ENCODE peak calls at places on chromosomes 1 and 21, in nine cellular contexts. A is tibial artery; Q is heart right ventricle; V is CD8-positive, alpha-beta memory T cell; C is lower lobe of right lung; D is PC-9; T is body of pancreas; E is SJSA1; Z is ovary. L is an unnamed sample. For H3K4me1 and H3K27me3, the result is how much of the 10 kb centered on the place peaks cover.

GRCh38 chr1:23282967-23283366 is 61.1 kb downstream of the HNRNPR start:
- DNase-seq in D (no peak), Q (no peak), A (no peak), T (no peak), Z (no peak), E (peak), V (no peak), C (no peak), L (no peak)

GRCh38 chr1:6358757-6359567 is 34.6 kb downstream of the ACOT7 start:
- DNase-seq in V (peak), Q (peak), C (peak), A (no peak), Z (peak), T (peak), D (peak), E (peak), L (no peak)

GRCh38 chr1:29540801-29541357 is 304.6 kb downstream of the PTPRU start:
- DNase-seq in V (no peak), A (peak), Q (no peak), T (no peak), E (no peak), D (no peak), C (no peak), Z (no peak), L (no peak)

GRCh38 chr1:31811605-31812004 is 4.2 kb downstream of the SPOCD1 start:
- DNase-seq in Z (no peak), E (no peak), C (no peak), T (no peak), A (no peak), D (no peak), Q (no peak), V (no peak), L (no peak)

GRCh38 chr21:44701023-44701400 is 4.0 kb downstream of the KRTAP10-12 start:
- DNase-seq in Q (no peak), C (no peak), T (no peak), D (no peak), E (no peak), Z (no peak), A (no peak), V (no peak), L (peak)

GRCh38 chr1:110390692-110391232 is at the start of gene SLC16A4:
- DNase-seq in C (no peak), V (no peak), Q (peak), E (peak), Z (no peak), T (no peak), A (no peak), D (peak), L (no peak)

GRCh38 chr1:207018707-207019106 is 13.8 kb downstream of the C1orf116 start:
- DNase-seq in T (no peak), Z (no peak), V (no peak), C (no peak), E (no peak), A (no peak), Q (no peak), D (no peak), L (peak)

GRCh38 chr1:24929876-24930702 is at the start of gene RUNX3:
- DNase-seq in T (no peak), C (peak), D (no peak), E (peak), Z (no peak), V (peak), A (peak), Q (no peak), L (no peak)

GRCh38 chr1:9260086-9260766 is 25.7 kb downstream of the H6PD start:
- DNase-seq in A (no peak), Z (no peak), C (no peak), E (no peak), D (no peak), Q (no peak), V (no peak), T (no peak), L (no peak)

GRCh38 chr1:180951881-180952656 is 39.4 kb downstream of the KIAA1614 start:
- DNase-seq in Q (no peak), D (no peak), Z (no peak), C (no peak), A (no peak), V (no peak), T (no peak), E (no peak), L (no peak)

GRCh38 chr1:94096797-94097549 is 24.0 kb downstream of the ABCA4 start:
- DNase-seq in Z (no peak), A (no peak), T (no peak), V (no peak), Q (no peak), C (no peak), D (no peak), E (no peak), L (no peak)

GRCh38 chr1:44805311-44806024 is 1.7 kb downstream of the DYNLT4 start:
- DNase-seq in T (no peak), Z (peak), A (peak), D (no peak), V (no peak), E (no peak), Q (no peak), C (peak), L (no peak)

GRCh38 chr1:248841702-248842395 is 3.8 kb downstream of the ZNF672 start:
- DNase-seq in E (peak), Z (no peak), T (no peak), V (no peak), Q (peak), A (peak), C (peak), D (no peak), L (no peak)

GRCh38 chr1:17611991-17612390 is 72.5 kb downstream of the ARHGEF10L start:
- DNase-seq in C (no peak), T (no peak), Z (no peak), A (no peak), E (no peak), V (no peak), D (no peak), Q (no peak), L (no peak)

GRCh38 chr1:50995651-50996050 is 25.6 kb downstream of the CDKN2C start:
- DNase-seq in Z (no peak), T (no peak), C (no peak), Q (no peak), A (no peak), V (no peak), D (no peak), E (no peak), L (no peak)

GRCh38 chr1:87141556-87141955 is 187.1 kb upstream of the LMO4 start:
- DNase-seq in C (no peak), A (no peak), Q (no peak), D (no peak), Z (no peak), T (no peak), V (no peak), E (no peak), L (no peak)

GRCh38 chr1:8077120-8077573 is 51.0 kb upstream of the ERRFI1 start:
- DNase-seq in Q (peak), V (no peak), A (peak), E (peak), C (peak), Z (peak), D (peak), T (peak), L (no peak)

GRCh38 chr1:21897844-21898243 is 39.3 kb downstream of the HSPG2 start:
- DNase-seq in Z (no peak), A (no peak), E (no peak), Q (no peak), C (no peak), D (no peak), T (no peak), V (no peak), L (no peak)
- H3K4me1 ChIP-seq in Z (under half), A (half or more), E (under half), Q (half or more), C (half or more), D (under half), T (under half), V (under half), L (half or more)

GRCh38 chr1:153308540-153308939 is 4.2 kb downstream of the PGLYRP3 start:
- DNase-seq in Q (no peak), Z (no peak), V (no peak), T (no peak), C (no peak), E (no peak), A (peak), D (no peak), L (peak)

GRCh38 chr1:153305682-153306081 is 7.1 kb downstream of the PGLYRP3 start:
- DNase-seq in C (no peak), D (no peak), V (no peak), Z (no peak), T (no peak), Q (no peak), E (no peak), A (peak), L (peak)

GRCh38 chr1:153307221-153307600 is 5.5 kb downstream of the PGLYRP3 start:
- DNase-seq in A (peak), D (no peak), E (no peak), Q (no peak), C (no peak), V (no peak), Z (no peak), T (no peak), L (no peak)

GRCh38 chr1:153309441-153309840 is 3.3 kb downstream of the PGLYRP3 start:
- DNase-seq in Q (no peak), V (no peak), T (no peak), Z (no peak), E (no peak), C (no peak), D (no peak), A (peak), L (peak)

DNA sequence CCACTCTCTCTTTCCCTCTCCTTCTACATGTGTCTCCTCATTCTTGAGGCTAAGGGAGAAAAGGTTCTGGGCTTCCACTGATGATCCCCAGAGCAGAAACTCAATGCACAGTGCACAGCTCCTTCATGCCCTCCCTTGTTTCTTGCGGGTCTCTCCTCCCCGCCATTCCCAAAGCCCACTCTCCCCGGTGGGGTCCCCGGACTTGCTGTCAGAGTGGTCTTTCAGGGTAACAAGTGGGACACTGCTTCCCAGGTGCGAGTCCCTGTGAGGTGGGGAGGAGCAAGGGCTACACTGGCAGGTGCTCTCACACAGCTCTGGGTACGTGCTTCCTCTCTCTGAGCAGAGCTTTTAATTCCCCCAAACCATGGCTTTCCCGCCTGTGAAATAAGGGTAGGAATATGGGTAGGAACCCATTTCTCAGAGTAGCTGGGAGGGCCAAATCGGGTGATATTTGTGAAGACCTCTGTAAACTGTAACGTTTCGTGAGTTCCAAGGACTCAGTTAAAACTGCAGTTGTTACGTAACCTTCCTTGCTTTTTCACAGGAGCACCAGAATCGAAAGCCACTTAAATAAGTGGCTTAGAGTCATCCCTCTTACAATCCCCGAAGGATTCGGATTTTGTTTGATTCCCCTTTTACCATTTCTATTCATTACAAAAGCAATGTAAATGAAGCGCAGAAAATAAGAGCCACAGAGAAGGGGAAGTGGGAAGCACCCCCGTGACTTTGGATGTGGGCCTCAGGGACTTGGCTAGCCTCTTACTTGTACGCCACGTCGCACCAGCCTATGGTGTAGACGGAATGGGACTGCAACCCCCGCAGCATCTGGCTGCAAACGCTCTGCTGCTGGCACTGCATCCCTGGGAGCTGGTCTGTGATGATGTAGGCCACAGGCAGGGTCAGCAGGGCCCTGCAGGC is 6.2 kb downstream of the PGLYRP3 start:
- DNase-seq in Z (no peak), A (peak), D (no peak), T (no peak), Q (no peak), E (no peak), V (no peak), C (no peak), L (peak)
- H3K27me3 ChIP-seq in Z (under half), A (under half), D (under half), T (under half), Q (under half), E (under half), V (under half), C (under half), L (under half)

DNA sequence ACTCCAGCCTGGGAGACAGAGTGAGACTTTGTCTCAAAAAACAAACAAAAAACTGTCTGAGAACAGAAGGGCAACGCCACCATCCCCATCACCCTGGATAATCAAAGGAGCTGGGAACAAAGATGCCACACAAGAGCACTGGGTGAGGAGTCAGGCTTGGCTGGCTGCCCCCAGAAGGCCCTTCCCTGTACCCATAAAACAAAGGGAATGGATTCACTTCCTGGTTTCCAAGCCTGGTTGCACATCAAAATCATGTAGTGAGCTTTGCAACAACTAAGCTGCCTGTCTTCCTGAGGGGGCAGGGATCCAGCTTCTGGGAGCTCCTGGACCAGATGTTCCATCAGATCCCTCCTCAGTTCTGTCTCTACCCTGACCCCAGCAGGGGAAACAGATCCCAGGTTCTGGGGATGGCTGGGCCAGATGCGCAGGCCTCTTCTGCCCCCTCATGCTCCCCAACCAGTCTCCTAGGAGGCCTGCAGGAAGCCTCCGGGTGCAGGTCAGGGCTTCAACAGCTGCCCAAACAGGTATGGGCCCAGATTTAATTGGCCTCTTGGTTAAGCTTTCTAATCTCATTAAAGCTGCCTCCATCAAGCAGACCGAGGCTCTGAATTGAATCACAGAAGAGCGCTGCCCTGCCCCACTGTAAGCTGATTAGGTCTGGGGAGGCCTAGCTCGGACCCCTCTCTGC is 97.8 kb downstream of the MRPL37 start:
- DNase-seq in E (peak), Q (no peak), Z (no peak), C (no peak), T (no peak), D (no peak), A (no peak), V (no peak), L (no peak)
- H3K4me1 ChIP-seq in E (under half), Q (under half), Z (half or more), C (under half), T (under half), D (under half), A (half or more), V (half or more), L (half or more)

GRCh38 chr1:11484321-11484655 is 5.3 kb downstream of the DISP3 start:
- DNase-seq in A (peak), C (no peak), T (no peak), Q (peak), V (no peak), D (no peak), Z (no peak), E (no peak), L (no peak)
- H3K27me3 ChIP-seq in A (under half), C (half or more), T (under half), Q (half or more), V (under half), D (half or more), Z (under half), E (half or more), L (under half)

DNA sequence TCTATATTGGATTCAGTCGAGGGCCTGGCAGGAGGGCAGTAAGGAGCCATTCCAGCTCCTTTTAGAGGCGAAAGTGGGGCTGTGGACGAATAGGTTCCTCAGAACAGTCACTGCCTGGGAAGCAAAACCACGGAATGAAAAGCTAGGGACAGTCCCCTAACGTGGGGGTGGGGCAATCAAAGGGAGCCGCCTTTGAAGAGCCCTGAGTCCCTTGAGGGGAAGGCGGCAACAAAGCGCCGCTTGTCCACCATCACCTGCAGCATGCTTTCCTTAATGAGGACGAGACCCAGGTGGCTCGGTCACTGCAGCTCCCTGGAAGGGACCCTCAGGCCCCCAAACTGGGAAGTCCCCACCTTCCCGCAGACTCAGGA is 184.7 kb downstream of the ETS2 start:
- DNase-seq in C (no peak), Q (no peak), E (no peak), A (no peak), D (no peak), T (no peak), Z (no peak), V (no peak), L (no peak)
- H3K4me1 ChIP-seq in C (half or more), Q (under half), E (half or more), A (half or more), D (under half), T (under half), Z (under half), V (under half), L (half or more)

GRCh38 chr1:10917513-10918454 is 94.7 kb upstream of the TARDBP start:
- DNase-seq in T (no peak), A (no peak), C (no peak), Q (no peak), E (no peak), D (no peak), Z (no peak), V (no peak), L (no peak)

GRCh38 chr1:10916991-10917390 is 95.5 kb upstream of the TARDBP start:
- DNase-seq in Q (no peak), E (no peak), D (no peak), T (no peak), Z (no peak), V (no peak), A (no peak), C (no peak), L (no peak)

GRCh38 chr1:10915594-10915993 is 96.9 kb upstream of the TARDBP start:
- DNase-seq in T (no peak), Q (no peak), A (no peak), V (no peak), D (no peak), C (peak), E (no peak), Z (no peak), L (no peak)

GRCh38 chr1:10918531-10918930 is 93.9 kb upstream of the TARDBP start:
- DNase-seq in A (no peak), Z (no peak), D (no peak), E (no peak), Q (no peak), C (no peak), T (no peak), V (no peak), L (no peak)

DNA sequence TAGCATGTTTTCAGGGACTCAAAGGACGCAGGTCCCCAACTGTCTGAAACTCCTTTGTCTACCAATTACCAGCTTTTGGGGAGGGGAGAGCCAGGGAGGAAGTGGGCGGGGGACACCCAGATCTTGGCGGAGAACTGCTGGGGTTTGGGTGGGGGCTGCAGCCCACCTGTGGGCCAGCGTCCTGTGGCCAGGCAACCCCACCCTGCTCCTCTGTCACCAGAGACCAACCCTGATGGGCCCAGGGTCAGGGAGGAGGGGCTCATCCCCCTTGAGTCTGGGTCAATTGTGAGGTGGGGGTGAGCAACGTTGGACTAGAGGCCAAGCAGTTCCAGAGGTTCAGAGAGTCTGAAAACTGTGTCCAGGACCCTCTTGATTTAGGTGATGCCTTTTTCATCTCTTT is 96.1 kb upstream of the TARDBP start:
- DNase-seq in A (no peak), C (peak), V (no peak), E (no peak), T (no peak), Z (no peak), Q (no peak), D (no peak), L (no peak)
- H3K27me3 ChIP-seq in A (under half), C (under half), V (under half), E (under half), T (under half), Z (under half), Q (under half), D (under half), L (under half)

GRCh38 chr1:162695687-162696086 is 63.4 kb downstream of the DDR2 start:
- DNase-seq in C (no peak), V (no peak), Z (no peak), A (no peak), E (no peak), D (no peak), T (no peak), Q (no peak), L (no peak)
- H3K4me1 ChIP-seq in C (under half), V (under half), Z (under half), A (under half), E (under half), D (under half), T (under half), Q (under half), L (half or more)

GRCh38 chr21:42557420-42557819 is 43.8 kb downstream of the SLC37A1 start:
- DNase-seq in V (no peak), Z (no peak), E (no peak), T (no peak), Q (no peak), A (peak), D (no peak), C (no peak), L (no peak)

GRCh38 chr21:42556960-42557359 is 43.3 kb downstream of the SLC37A1 start:
- DNase-seq in D (no peak), C (peak), Z (no peak), Q (no peak), A (peak), V (no peak), T (no peak), E (no peak), L (no peak)

GRCh38 chr21:42556476-42556875 is 42.8 kb downstream of the SLC37A1 start:
- DNase-seq in C (no peak), Z (no peak), A (peak), T (peak), Q (no peak), D (no peak), V (no peak), E (no peak), L (no peak)

GRCh38 chr21:42554251-42554937 is 40.7 kb downstream of the SLC37A1 start:
- DNase-seq in Q (no peak), Z (no peak), E (no peak), V (no peak), C (no peak), D (no peak), T (peak), A (peak), L (no peak)

DNA sequence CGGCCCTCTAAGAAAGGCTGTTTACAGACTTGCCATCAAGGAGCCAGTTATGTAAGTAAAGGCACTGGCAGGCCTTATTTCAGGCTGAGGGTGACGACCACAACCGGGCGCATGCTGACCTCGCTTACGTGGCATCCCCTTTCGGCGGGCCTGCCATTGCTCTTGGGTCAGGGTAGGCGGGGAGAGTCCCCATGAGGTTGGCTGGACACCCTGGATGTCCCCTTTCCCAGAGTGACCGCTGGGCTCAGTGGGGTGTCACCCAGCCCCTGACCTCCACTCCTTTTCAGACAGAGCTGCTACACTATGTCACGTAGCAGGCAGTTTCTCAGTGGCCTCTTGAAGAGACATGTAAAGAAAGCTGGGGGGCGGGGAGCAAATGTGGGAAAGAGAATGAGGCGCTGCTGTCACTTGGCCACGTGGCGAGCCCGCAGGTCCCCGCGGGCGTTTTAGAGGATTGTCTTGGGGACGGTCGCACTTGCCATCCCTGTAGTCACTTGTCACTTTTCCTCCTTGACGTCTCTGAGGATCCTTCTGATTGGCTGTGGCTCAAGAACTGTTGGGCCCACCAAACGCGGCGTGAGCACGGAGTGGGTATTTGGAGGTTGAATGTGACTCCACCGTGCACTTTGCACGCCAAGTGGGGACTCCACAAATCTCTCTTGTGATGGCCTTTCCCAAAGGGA is 42.2 kb downstream of the SLC37A1 start:
- DNase-seq in D (no peak), Z (no peak), C (peak), T (no peak), A (peak), E (no peak), Q (no peak), V (no peak), L (no peak)
- H3K27me3 ChIP-seq in D (under half), Z (under half), C (under half), T (under half), A (under half), E (under half), Q (under half), V (under half), L (under half)